ENCODE peak calls at places on chromosomes 11 and 22, in seven cellular contexts. O is adrenal gland, D is stomach, I is breast epithelium, E is H1, R is A549, C is heart left ventricle. A is an unnamed sample. For H3K4me1, the result is how much of the 10 kb centered on the place peaks cover.

GRCh38 chr11:92225563-92226308 is 1.1 kb downstream of the FAT3 start:
- DNase-seq in O (no peak), D (no peak), I (no peak), E (no peak), R (no peak), C (no peak), A (no peak)

GRCh38 chr11:83317757-83318548 is 31.8 kb upstream of the CCDC90B start:
- DNase-seq in O (no peak), D (no peak), I (no peak), E (no peak), R (no peak), C (no peak), A (no peak)

GRCh38 chr11:67534070-67534679 is 10.9 kb upstream of the CABP2 start:
- DNase-seq in O (no peak), D (no peak), I (no peak), E (no peak), R (peak), C (no peak), A (no peak)

GRCh38 chr11:88480217-88480616 is 142.7 kb upstream of the CTSC start:
- DNase-seq in O (peak), D (no peak), I (no peak), E (no peak), R (no peak), C (no peak), A (no peak)

GRCh38 chr11:68302256-68303054 is 9.9 kb upstream of the LRP5 start:
- DNase-seq in O (no peak), D (no peak), I (no peak), E (no peak), R (peak), C (no peak), A (peak)

GRCh38 chr11:112457532-112457931 is 196.9 kb upstream of the PLET1 start:
- DNase-seq in O (no peak), D (no peak), I (no peak), E (no peak), R (no peak), C (no peak), A (no peak)

GRCh38 chr22:47167056-47167455 is 404.6 kb downstream of the TBC1D22A start:
- DNase-seq in O (peak), D (no peak), I (peak), E (no peak), R (no peak), C (no peak), A (peak)

GRCh38 chr22:23289851-23290724 is 109.8 kb downstream of the BCR start:
- DNase-seq in O (peak), D (peak), I (no peak), E (peak), R (peak), C (no peak), A (peak)

GRCh38 chr22:24112188-24112587 is 69.1 kb upstream of the SUSD2 start:
- DNase-seq in O (no peak), D (no peak), I (no peak), E (no peak), R (no peak), C (no peak), A (no peak)

GRCh38 chr11:108269583-108269982 is 46.7 kb downstream of the ATM start:
- DNase-seq in O (no peak), D (no peak), I (no peak), E (no peak), R (no peak), C (no peak), A (no peak)

GRCh38 chr11:117316197-117316961 is at the start of gene BACE1:
- DNase-seq in O (peak), D (peak), I (peak), E (peak), R (peak), C (peak), A (peak)

GRCh38 chr11:97454988-97455387 is 1065.2 kb downstream of the JRKL start:
- DNase-seq in O (no peak), D (no peak), I (no peak), E (no peak), R (no peak), C (no peak), A (no peak)

GRCh38 chr11:69939551-69940245 is 120.5 kb upstream of the FGF3 start:
- DNase-seq in O (peak), D (peak), I (no peak), E (no peak), R (no peak), C (peak), A (no peak)

GRCh38 chr22:26377170-26377825 is 51.8 kb upstream of the ASPHD2 start:
- DNase-seq in O (no peak), D (no peak), I (no peak), E (no peak), R (no peak), C (no peak), A (no peak)

GRCh38 chr11:19557720-19558140 is 154.9 kb upstream of the NAV2 start:
- DNase-seq in O (peak), D (peak), I (peak), E (peak), R (peak), C (peak), A (peak)

GRCh38 chr11:12724301-12725046 is 50.3 kb downstream of the TEAD1 start:
- DNase-seq in O (peak), D (peak), I (peak), E (peak), R (peak), C (peak), A (peak)

GRCh38 chr11:129614256-129614944 is 201.2 kb upstream of the TMEM45B start:
- DNase-seq in O (no peak), D (no peak), I (no peak), E (no peak), R (no peak), C (no peak), A (no peak)

GRCh38 chr11:111006207-111006606 is 239.3 kb upstream of the POU2AF2 start:
- DNase-seq in O (no peak), D (no peak), I (no peak), E (no peak), R (no peak), C (no peak), A (no peak)

GRCh38 chr11:23679041-23679440 is 817.8 kb upstream of the LUZP2 start:
- DNase-seq in O (no peak), D (no peak), I (no peak), E (no peak), R (no peak), C (no peak), A (no peak)

GRCh38 chr11:69075421-69076128 is 26.8 kb downstream of the TPCN2 start:
- DNase-seq in O (no peak), D (peak), I (peak), E (no peak), R (no peak), C (peak), A (peak)

GRCh38 chr22:45912910-45913309 is 64.1 kb downstream of the WNT7B start:
- DNase-seq in O (no peak), D (no peak), I (no peak), E (no peak), R (peak), C (no peak), A (no peak)

GRCh38 chr22:31935961-31936635 is 8.2 kb upstream of the YWHAH start:
- DNase-seq in O (no peak), D (no peak), I (no peak), E (no peak), R (no peak), C (no peak), A (no peak)

GRCh38 chr11:13229675-13230359 is 47.8 kb upstream of the BMAL1 start:
- DNase-seq in O (no peak), D (no peak), I (no peak), E (no peak), R (no peak), C (no peak), A (no peak)

GRCh38 chr11:19018901-19019300 is 41.6 kb downstream of the MRGPRX2 start:
- DNase-seq in O (no peak), D (no peak), I (no peak), E (no peak), R (no peak), C (no peak), A (no peak)

GRCh38 chr11:15918674-15919073 is 437.7 kb downstream of the SOX6 start:
- DNase-seq in O (no peak), D (no peak), I (no peak), E (no peak), R (no peak), C (no peak), A (no peak)

GRCh38 chr11:23765862-23766261 is 731.0 kb upstream of the LUZP2 start:
- DNase-seq in O (no peak), D (no peak), I (no peak), E (no peak), R (no peak), C (no peak), A (no peak)

GRCh38 chr22:44180706-44181032 is at the start of gene PARVG:
- DNase-seq in O (no peak), D (no peak), I (no peak), E (no peak), R (no peak), C (no peak), A (peak)

GRCh38 chr11:63845305-63845704 is 6.4 kb downstream of the MARK2 start:
- DNase-seq in O (no peak), D (no peak), I (no peak), E (no peak), R (peak), C (no peak), A (no peak)

GRCh38 chr22:37484115-37485005 is 1.8 kb downstream of the MFNG start:
- DNase-seq in O (peak), D (peak), I (no peak), E (no peak), R (no peak), C (peak), A (peak)

GRCh38 chr11:114080219-114080618 is 20.7 kb downstream of the ZBTB16 start:
- DNase-seq in O (no peak), D (no peak), I (no peak), E (no peak), R (no peak), C (peak), A (peak)

GRCh38 chr11:57544566-57544965 is 7.2 kb downstream of the SMTNL1 start:
- DNase-seq in O (no peak), D (no peak), I (no peak), E (no peak), R (no peak), C (no peak), A (no peak)

GRCh38 chr11:27718853-27719574 is 18.8 kb upstream of the BDNF start:
- DNase-seq in O (no peak), D (no peak), I (no peak), E (no peak), R (peak), C (peak), A (no peak)

DNA sequence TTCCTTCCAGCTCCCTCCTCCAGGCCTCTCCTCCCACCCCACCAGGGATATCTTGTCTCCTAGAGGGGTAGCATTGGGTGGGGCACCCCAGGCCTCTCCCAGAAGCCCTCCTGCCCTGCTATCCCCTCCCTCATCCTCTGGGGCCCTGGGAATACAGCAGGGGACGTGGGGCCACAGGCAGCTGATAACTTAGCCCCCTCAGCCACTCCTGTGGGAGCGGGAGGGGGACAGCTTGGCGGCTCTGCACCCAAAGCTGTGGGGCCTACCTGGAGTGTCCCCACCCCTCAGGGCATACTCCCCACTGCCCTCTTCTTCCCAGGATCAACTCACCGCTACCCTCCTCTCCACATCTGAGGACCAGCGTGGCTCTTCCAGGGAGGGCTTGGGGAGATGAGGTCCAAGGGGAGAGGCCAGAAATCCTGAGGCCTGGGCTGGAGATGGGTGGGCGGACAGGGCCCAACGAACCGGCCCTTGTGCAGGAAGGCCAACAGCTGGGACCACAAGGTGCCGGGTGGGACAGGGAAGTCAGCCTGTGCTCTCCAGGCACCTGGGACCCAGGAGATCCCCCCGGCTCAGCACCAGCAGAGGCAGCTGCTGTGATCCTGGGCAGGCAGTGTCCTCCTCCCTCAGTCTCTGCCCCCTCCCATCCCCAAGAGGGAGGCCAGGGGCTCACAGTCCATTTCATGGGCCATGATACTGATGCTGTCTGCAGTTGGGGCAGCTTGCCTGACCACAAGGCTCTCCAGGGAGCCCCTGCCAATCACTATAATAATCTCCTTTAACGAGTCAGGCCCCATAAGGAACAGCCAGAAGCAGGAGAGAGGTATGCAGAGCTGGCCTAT is 23.2 kb downstream of the NEAT1 start:
- DNase-seq in O (peak), D (peak), I (no peak), E (no peak), R (no peak), C (no peak), A (peak)
- TF ChIP-seq POLR2A in O (no peak), D (no peak), I (no peak), E (no peak), R (no peak), C (peak), A (no peak)

GRCh38 chr11:126344291-126344970 is 11.1 kb upstream of the ST3GAL4 start:
- DNase-seq in O (no peak), D (no peak), I (no peak), E (no peak), R (no peak), C (peak), A (no peak)

GRCh38 chr11:126345283-126345682 is 10.2 kb upstream of the ST3GAL4 start:
- DNase-seq in O (no peak), D (no peak), I (no peak), E (no peak), R (no peak), C (peak), A (no peak)

GRCh38 chr11:126341760-126342161 is 13.7 kb upstream of the ST3GAL4 start:
- DNase-seq in O (no peak), D (no peak), I (no peak), E (no peak), R (no peak), C (peak), A (no peak)

GRCh38 chr11:126340960-126341709 is 14.4 kb upstream of the ST3GAL4 start:
- DNase-seq in O (no peak), D (no peak), I (no peak), E (no peak), R (no peak), C (peak), A (no peak)

DNA sequence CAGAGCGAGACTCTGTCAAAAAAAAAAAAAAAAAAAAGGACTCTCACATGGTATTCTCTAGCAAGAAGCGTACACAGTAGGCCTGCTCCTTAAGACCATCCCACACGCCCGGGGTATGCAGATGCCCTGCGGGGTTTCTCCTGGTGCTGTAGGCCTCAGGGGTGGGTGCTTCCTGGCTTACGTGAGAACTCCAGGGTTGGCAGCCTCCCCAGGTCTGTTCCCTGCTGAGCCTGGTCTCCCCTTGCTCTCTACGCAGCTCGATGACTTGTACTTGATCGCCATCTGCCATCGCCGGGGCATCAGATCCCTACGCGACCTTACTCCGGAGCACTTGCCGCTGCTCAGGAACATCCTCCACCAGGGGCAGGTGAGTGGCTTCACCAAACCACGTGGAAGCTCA is 12.4 kb upstream of the ST3GAL4 start:
- DNase-seq in O (no peak), D (no peak), I (no peak), E (no peak), R (no peak), C (peak), A (no peak)
- H3K4me1 ChIP-seq in O (under half), D (half or more), I (under half), E (under half), R (under half), C (under half), A (under half)

GRCh38 chr11:101049813-101050212 is 79.8 kb downstream of the PGR start:
- DNase-seq in O (no peak), D (no peak), I (no peak), E (no peak), R (no peak), C (no peak), A (no peak)
- TF ChIP-seq POLR2A in O (no peak), D (no peak), I (no peak), E (no peak), R (no peak), C (no peak), A (no peak)

GRCh38 chr22:39913886-39914285 is 13.0 kb downstream of the GRAP2 start:
- DNase-seq in O (no peak), D (no peak), I (no peak), E (no peak), R (no peak), C (no peak), A (no peak)
- H3K4me1 ChIP-seq in O (under half), D (under half), I (under half), E (under half), R (under half), C (under half), A (under half)

GRCh38 chr11:118679483-118679882 is at the start of gene TREH:
- DNase-seq in O (no peak), D (peak), I (no peak), E (no peak), R (no peak), C (no peak), A (peak)
- TF ChIP-seq POLR2A in O (no peak), D (no peak), I (no peak), E (no peak), R (no peak), C (no peak), A (peak)

GRCh38 chr11:34649597-34649996 is 28.7 kb downstream of the EHF start:
- DNase-seq in O (peak), D (no peak), I (no peak), E (no peak), R (no peak), C (no peak), A (no peak)
- H3K4me1 ChIP-seq in O (under half), D (half or more), I (under half), E (under half), R (under half), C (under half), A (under half)

DNA sequence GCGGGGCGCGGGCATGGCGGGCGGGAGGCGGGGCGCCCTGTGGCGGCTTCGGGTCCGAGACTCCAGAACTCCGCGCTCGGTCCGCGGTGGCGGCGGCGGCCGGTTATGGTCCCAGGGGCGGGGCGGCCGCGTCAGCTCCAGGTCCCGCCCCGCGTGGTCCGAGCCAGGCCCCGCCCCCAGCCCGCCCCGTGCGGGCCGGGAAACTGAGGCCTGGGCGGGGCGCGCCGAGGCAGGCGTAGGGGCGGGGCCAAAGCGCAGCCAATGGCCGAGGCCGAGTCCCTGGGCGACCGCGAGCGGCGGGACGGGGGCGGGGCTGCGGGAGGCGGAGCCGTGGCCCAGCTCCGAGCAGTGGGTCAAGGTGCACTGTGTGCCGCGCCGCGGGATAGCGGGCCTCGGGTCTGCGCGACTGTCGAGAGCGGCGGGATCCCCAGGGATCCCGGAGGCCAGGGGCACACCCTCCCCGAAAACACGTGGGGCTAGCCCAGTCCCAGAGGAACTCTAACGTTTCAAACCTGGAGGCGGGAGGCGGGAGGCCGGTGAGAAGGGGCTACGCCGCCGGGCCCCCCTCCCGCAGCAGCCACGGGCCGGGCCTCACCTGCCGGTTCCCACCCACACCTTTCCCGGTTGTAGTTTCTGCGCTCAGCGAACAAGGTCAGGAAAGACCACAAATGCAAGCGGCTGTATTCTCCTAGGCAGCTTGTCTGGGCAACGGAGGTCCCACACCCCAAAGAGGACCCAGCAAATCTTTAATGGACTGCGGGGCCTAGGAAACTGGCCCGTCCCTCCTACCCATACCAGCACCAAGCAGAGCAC is at the start of gene SLC25A1:
- DNase-seq in O (peak), D (peak), I (peak), E (peak), R (peak), C (peak), A (peak)
- TF ChIP-seq POLR2A in O (peak), D (no peak), I (no peak), E (no peak), R (peak), C (no peak), A (peak)

DNA sequence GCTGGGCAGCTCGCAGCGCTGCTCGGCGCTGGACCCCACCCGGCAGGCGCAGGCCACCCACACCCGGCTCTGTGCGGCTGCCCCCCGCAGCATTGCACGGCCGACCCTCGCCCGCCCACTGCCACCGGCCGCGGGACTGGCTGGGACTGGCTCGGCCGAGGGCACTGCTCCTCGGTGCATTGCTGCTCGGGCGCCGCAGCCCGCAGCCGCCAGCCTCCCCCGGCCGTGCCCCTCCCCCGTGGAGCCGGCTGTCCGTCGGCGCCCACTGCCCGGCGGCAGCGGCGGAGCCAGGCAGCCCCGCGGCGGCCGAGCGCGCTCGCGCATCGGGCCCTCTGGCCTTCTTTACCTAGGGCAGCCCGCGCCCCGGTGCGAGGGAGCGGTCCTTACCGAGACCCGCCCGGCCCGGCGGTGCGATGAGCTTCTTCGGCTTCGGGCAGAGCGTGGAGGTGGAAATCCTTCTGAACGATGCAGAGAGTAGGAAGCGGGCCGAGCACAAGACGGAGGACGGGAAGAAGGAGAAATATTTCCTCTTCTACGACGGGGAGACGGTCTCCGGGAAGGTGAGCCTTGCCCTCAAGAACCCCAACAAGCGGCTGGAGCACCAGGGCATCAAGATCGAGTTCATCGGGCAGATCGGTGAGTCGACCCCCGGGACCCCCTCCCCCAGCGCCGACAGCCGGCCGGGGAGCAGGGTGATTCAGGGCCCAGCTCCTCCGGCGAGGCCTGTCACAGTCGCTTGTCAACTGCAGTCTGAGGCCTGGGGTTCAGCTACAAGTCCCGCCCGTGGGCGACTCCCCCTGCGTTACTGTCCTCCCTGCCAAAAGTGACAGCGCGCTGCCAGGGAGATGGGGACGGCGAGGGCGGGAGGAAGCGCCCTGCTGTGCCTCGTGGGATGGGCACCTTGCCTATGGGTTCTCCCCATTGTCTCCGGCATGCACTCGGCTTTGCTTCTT is 515 bp downstream of the VPS26B start:
- DNase-seq in O (peak), D (peak), I (peak), E (no peak), R (peak), C (peak), A (peak)
- H3K4me1 ChIP-seq in O (under half), D (half or more), I (under half), E (under half), R (under half), C (under half), A (under half)

A was measured in Peyer's patch.